ENCODE peak calls at places on chromosomes 5 and 9, in five cellular contexts. S, D, O, B and L are unnamed samples.

GRCh38 chr9:109934499-109935214 is 154.7 kb downstream of the PALM2AKAP2 start:
- DNase-seq in S (no peak), D (no peak), O (no peak), B (no peak), L (no peak)

GRCh38 chr5:179304466-179304865 is 40.8 kb downstream of the ADAMTS2 start:
- DNase-seq in S (no peak), D (no peak), O (no peak), B (no peak), L (no peak)

GRCh38 chr9:81685763-81686613 is 3.4 kb downstream of the TLE1 start:
- DNase-seq in S (no peak), D (peak; percentile 35), O (no peak), B (no peak), L (no peak)

GRCh38 chr9:33041459-33042188 is 16.6 kb downstream of the DNAJA1 start:
- DNase-seq in S (no peak), D (no peak), O (no peak), B (no peak), L (no peak)

GRCh38 chr5:135343417-135343816 is 55.6 kb downstream of the MACROH2A1 start:
- DNase-seq in S (no peak), D (no peak), O (no peak), B (no peak), L (no peak)

GRCh38 chr5:100683881-100684280 is 148.7 kb downstream of the FAM174A start:
- DNase-seq in S (no peak), D (no peak), O (no peak), B (no peak), L (no peak)

GRCh38 chr9:87853843-87854242 is 28.8 kb upstream of the SPATA31E1 start:
- DNase-seq in S (no peak), D (no peak), O (no peak), B (peak; percentile 30), L (no peak)

GRCh38 chr9:133583586-133583985 is 25.6 kb downstream of the FAM163B start:
- DNase-seq in S (no peak), D (no peak), O (no peak), B (no peak), L (no peak)

GRCh38 chr9:131053896-131054295 is 42.4 kb upstream of the AIF1L start:
- DNase-seq in S (no peak), D (no peak), O (no peak), B (no peak), L (no peak)

GRCh38 chr9:121698627-121699270 is 47.3 kb downstream of the DAB2IP start:
- DNase-seq in S (peak; percentile 54), D (no peak), O (no peak), B (peak; percentile 79), L (peak; percentile 67)

GRCh38 chr9:29830815-29831214 is 2257.5 kb upstream of the C9orf72 start:
- DNase-seq in S (no peak), D (peak; percentile 52), O (peak; percentile 24), B (no peak), L (peak; percentile 20)

DNA sequence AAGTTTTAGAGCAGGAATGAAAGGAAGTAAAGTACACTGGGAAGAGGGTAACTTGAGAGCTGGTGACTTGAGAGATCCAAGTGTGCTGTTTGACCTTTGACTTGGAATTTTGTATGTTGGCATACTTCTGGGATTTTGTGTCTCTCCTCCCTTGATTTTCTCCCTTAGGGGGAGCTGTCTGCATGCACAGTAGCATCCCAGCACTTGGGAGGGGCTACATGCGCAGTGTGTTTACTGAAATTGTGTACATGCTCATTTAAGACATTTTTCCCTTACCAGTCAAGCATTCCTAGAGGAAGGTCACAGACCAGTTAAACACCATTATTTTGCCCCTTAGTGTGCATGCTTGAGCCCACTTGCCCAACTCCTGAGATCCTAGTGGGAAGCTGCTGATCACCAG is 120.1 kb downstream of the ZNF622 start:
- DNase-seq in S (no peak), D (peak; percentile 19), O (no peak), B (no peak), L (no peak)
- TF ChIP-seq CTCF in S (no peak), D (no peak), O (peak; percentile 35), B (no peak), L (no peak)

GRCh38 chr9:2415326-2415725 is 206.3 kb upstream of the VLDLR start:
- DNase-seq in S (no peak), D (no peak), O (no peak), B (no peak), L (no peak)
- TF ChIP-seq CTCF in S (no peak), D (no peak), O (no peak), B (no peak), L (no peak)

GRCh38 chr5:8184455-8185063 is 315.6 kb downstream of the MTRR start:
- DNase-seq in S (no peak), D (peak; percentile 68), O (no peak), B (peak; percentile 64), L (peak; percentile 38)
- TF ChIP-seq CTCF in S (no peak), D (peak; percentile 76), O (peak; percentile 76), B (peak; percentile 81), L (peak; percentile 77)

DNA sequence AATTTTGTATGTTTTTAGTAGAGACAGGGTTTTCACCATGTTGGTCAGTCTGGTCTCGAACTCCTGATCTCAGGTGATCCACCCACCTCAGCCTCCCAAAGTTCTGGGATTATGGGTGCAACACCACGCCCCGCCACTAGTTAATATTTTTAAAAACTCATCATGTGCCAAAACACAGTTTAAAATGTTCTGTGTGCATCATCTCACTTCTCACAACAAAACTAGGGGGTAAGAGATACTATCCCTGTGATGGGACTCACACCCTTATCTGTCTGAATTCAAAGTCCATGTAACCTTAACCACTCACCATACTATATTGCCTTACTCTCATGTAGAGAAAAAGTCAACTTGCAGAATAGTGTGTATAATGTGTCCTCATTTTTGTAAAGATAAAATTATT is 2.6 kb downstream of the PKD2L2 start:
- DNase-seq in S (no peak), D (no peak), O (no peak), B (no peak), L (no peak)
- TF ChIP-seq CTCF in S (no peak), D (no peak), O (peak; percentile 34), B (peak; percentile 74), L (peak; percentile 35)

GRCh38 chr5:96896806-96897205 is 20.5 kb downstream of the ERAP2 start:
- DNase-seq in S (no peak), D (no peak), O (no peak), B (no peak), L (no peak)
- TF ChIP-seq CTCF in S (no peak), D (no peak), O (no peak), B (no peak), L (no peak)

GRCh38 chr9:2837915-2838314 is 6.0 kb downstream of the PUM3 start:
- DNase-seq in S (no peak), D (no peak), O (no peak), B (no peak), L (no peak)
- TF ChIP-seq CTCF in S (no peak), D (no peak), O (peak; percentile 40), B (no peak), L (peak; percentile 30)